ENCODE peak calls at places on chromosomes 7 and 10, in five cellular contexts. P is A549, Y is K562, D is HepG2, K is GM12878. G is an unnamed sample. For H3K4me1, the result is how much of the 10 kb centered on the place peaks cover.

GRCh38 chr7:142412551-142413193 is 154.8 kb upstream of the PRSS58 start:
- DNase-seq in P (peak), Y (peak), D (peak), K (no peak), G (peak)

GRCh38 chr7:5689716-5690115 is 91.7 kb downstream of the RNF216 start:
- DNase-seq in P (no peak), Y (no peak), D (no peak), K (no peak), G (no peak)

GRCh38 chr7:79453558-79454324 is at the start of gene MAGI2:
- DNase-seq in P (peak), Y (no peak), D (peak), K (no peak), G (peak)

GRCh38 chr10:3173173-3173878 is 744 bp upstream of the PITRM1 start:
- DNase-seq in P (peak), Y (peak), D (no peak), K (no peak), G (no peak)

GRCh38 chr10:102631525-102632393 is 12.5 kb upstream of the TRIM8 start:
- DNase-seq in P (no peak), Y (no peak), D (no peak), K (no peak), G (no peak)

GRCh38 chr10:21272585-21273399 is 252.7 kb downstream of the SKIDA1 start:
- DNase-seq in P (no peak), Y (no peak), D (no peak), K (no peak), G (no peak)

GRCh38 chr7:70093496-70093895 is 495.2 kb downstream of the AUTS2 start:
- DNase-seq in P (no peak), Y (no peak), D (no peak), K (no peak), G (no peak)

GRCh38 chr10:127145173-127145572 is 51.2 kb downstream of the INSYN2A start:
- DNase-seq in P (peak), Y (no peak), D (no peak), K (no peak), G (peak)

GRCh38 chr10:63720072-63720537 is 198.9 kb downstream of the REEP3 start:
- DNase-seq in P (peak), Y (peak), D (peak), K (peak), G (peak)

GRCh38 chr10:46096426-46096825 is 50.4 kb upstream of the MSMB start:
- DNase-seq in P (no peak), Y (no peak), D (peak), K (no peak), G (no peak)

GRCh38 chr10:60910543-60910942 is 33.4 kb downstream of the RHOBTB1 start:
- DNase-seq in P (no peak), Y (no peak), D (no peak), K (no peak), G (peak)

GRCh38 chr10:60101821-60102220 is 195.5 kb upstream of the CCDC6 start:
- DNase-seq in P (peak), Y (no peak), D (no peak), K (no peak), G (no peak)

GRCh38 chr7:149479554-149479953 is 18.1 kb downstream of the ZNF746 start:
- DNase-seq in P (no peak), Y (no peak), D (no peak), K (no peak), G (no peak)

GRCh38 chr10:6163364-6164270 is 39.1 kb upstream of the PFKFB3 start:
- DNase-seq in P (peak), Y (peak), D (no peak), K (peak), G (peak)

GRCh38 chr10:71735709-71736569 is 16.4 kb upstream of the C10orf105 start:
- DNase-seq in P (no peak), Y (no peak), D (no peak), K (no peak), G (no peak)

GRCh38 chr10:46517541-46517940 is 38.9 kb downstream of the GPRIN2 start:
- DNase-seq in P (no peak), Y (no peak), D (no peak), K (no peak), G (no peak)

DNA sequence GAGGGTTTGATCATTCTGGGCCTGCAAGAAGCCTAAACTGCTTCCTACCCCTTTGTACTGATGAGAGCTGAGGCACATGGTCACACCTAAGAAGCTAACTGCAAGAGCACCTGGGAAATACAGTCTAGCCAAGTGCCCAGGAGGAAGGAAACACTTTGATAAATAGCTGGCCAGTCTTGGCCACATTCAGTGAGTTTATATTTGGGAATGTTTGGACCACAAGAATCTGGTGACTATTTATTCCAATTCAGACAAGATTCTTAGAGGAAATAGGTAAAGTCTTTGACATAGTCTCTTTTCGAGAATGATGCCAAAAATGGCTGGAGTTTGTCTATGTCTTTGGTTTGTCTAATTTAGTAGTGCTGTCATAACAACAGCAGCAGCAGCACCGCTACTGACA is 213.6 kb downstream of the KIF20B start:
- DNase-seq in P (no peak), Y (no peak), D (no peak), K (no peak), G (no peak)
- TF ChIP-seq MYC in P (no peak), Y (no peak), D (no peak), K (no peak), G (no peak)

DNA sequence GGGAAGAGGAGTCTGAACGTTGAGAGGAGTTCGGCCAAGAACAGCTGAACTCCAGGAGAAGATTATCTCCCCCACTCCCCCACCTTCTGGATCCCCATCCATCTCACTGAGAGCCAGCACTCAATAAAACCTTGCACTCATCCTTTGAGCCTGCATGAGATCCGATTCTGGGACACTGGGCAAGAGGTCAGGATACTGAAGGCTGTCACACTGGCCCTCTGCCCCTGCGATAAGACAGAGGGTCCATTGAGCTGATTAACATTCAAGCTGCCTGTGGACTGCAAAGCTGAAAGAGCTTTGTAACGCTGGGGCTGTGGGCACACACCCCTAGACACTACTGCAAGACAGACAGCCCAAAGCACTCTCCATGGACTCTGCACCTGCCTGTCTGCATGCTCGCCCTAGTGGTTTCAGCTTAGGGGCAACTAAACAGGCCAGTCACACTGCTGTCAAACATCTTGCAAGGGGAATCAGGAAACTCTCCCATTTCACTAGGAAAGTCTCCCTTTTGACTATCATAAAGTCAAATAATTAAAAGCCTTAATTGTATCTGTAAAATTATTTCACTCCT is 42.3 kb upstream of the CNTNAP2 start:
- DNase-seq in P (no peak), Y (no peak), D (no peak), K (no peak), G (no peak)
- H3K4me1 ChIP-seq in P (under half), Y (under half), D (under half), K (under half), G (under half)

DNA sequence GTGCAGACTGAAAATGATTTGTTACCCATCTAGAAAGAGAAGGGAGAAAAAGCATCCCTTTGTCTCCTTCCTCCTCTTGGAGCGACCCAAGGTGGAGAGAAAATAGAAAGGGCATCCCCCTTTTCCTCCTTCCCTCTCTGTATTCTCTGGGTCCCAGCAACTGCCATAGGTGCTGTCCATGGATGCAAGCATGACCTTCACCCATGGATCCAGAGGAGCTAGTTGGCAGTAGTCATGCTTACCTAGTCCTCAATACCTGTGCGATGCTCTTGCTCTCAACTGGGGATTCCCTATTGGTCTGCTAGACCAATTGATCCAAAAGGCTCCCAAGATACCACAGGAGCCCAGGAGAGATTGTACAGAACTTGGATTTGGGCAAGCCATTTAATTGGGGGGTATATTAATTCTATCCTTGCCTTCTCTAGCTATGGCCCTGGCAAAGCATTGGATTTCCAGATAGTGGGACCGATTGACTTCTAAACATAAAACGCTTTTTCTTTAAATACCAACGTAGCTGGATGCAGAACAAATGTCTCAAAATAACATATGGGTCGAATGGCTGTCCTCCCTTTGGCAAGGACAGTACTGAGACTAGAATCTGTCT is 547.8 kb upstream of the IGFBP3 start:
- DNase-seq in P (peak), Y (no peak), D (no peak), K (no peak), G (no peak)
- TF ChIP-seq MYC in P (no peak), Y (no peak), D (no peak), K (no peak), G (no peak)

DNA sequence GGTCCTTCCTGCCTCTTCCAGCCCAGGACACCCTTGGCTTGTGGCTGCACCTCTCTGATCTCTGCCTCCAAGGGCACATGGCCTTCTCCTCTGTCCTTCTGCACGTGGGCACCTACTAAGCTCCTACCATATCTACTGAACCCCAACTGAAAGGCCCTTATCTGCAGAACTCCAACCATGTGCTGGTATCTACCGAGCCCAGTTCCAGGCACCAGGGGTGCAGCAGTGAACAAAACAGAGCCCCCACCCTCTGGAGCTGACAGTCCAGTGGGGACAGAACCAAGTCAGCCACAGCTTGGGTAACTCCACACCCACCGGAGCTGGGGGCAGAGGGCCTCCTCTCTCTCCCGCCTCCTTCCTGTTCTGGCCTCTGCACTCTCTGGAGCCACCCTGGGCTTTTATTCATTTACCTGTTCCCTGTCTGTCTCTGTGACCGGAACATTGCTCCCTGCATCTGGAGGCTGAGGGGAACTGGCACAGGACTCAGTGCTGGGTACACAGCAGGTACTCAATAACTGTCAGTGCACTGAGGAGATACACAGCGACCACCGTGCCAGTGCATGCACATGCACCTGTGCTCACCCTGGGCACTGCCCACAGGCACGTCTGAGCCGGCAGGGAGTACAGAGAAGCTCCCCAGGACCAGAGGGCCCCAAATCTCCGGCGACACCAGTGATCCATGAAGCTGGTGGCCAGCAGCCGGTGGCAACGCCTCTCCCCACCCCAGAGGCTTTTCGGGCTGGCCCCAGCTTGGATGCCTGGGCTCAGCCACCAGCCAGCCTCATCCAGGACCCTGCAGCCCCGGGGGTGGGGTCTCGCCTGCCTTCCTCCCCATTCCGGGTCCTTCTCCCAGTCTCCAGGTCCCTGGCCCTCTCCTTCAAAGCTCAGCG is 2.0 kb downstream of the MICALL2 start:
- DNase-seq in P (no peak), Y (no peak), D (peak), K (no peak), G (no peak)
- H3K4me1 ChIP-seq in P (under half), Y (under half), D (half or more), K (under half), G (under half)

GRCh38 chr10:30039567-30039966 is 19.8 kb downstream of the JCAD start:
- DNase-seq in P (no peak), Y (no peak), D (no peak), K (no peak), G (peak)
- TF ChIP-seq MYC in P (no peak), Y (no peak), D (no peak), K (no peak), G (no peak)

DNA sequence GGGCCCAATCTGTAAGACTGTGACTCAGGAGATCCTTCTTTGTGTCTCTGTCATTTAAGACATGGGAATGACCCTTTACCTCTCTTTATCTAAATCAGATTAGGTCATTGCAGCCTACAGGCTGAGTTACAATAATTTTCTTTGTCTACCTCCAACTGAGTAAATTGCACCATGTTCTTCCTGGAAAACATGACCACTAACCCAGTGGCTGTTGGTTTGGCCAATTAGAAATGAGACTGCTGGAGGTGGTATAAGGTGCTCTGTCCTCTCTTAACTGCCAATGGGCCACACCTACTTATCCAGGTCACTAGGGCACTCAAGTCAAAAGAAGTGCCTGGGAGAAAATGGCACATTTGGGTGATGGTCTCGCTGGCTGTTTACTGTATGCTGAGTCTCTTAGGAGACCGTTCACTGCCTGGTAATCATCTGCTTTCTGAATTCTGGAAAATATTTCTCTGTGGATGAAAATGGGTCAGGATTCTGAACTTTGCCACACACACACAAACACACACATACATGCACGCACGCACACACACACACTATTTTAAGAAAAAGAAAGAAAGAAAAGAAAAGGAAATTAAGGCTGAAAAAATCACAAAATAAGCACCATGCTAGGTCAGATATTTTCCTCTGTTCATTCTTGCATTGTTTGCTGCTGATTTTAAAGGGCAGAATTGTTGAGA is 16.4 kb downstream of the STAMBPL1 start:
- DNase-seq in P (peak), Y (no peak), D (peak), K (no peak), G (no peak)
- H3K4me1 ChIP-seq in P (half or more), Y (under half), D (under half), K (under half), G (under half)

DNA sequence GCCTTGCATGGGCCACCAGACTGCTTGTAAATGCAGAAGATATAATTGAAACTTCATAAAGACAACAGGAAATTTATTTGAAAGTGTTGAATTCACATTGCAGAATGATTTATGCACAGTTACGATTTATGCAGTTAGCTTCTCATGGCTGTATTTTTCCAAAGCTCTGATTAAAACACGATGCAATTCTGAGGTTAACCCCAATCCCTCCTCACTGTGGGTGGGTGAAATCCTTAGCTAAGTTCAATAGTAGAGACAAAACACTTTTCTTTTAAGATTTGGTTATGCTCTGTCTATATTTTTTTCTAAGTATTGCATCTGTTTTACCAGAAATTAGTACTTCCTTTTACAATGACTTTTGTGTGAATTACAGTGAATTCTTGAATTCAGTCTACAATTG is 728.8 kb upstream of the IGFBP3 start:
- DNase-seq in P (no peak), Y (no peak), D (no peak), K (no peak), G (no peak)
- TF ChIP-seq MYC in P (no peak), Y (no peak), D (no peak), K (no peak), G (no peak)